ENCODE peak calls at places on chromosome 21, in seven cellular contexts. One of them, this sample, is unnamed.
A peak's percentile ranks its signal among the peaks of the same experiment; 100 is the strongest.

GRCh38 chr21:21730524-21730923 is 732.3 kb downstream of the NCAM2 start:
- DNase-seq in AG10803: peak; percentile 47
- DNase-seq in aorta: no peak
- DNase-seq in T-helper 2 cell: no peak
- DNase-seq in thyroid gland: no peak
- DNase-seq in hepatocyte: no peak
- DNase-seq in uterus: no peak
- DNase-seq in this sample: no peak

GRCh38 chr21:32340863-32341848 is 42.5 kb downstream of the MRAP start:
- DNase-seq in AG10803: no peak
- DNase-seq in aorta: no peak
- DNase-seq in T-helper 2 cell: no peak
- DNase-seq in thyroid gland: no peak
- DNase-seq in hepatocyte: no peak
- DNase-seq in uterus: no peak
- DNase-seq in this sample: no peak

GRCh38 chr21:41966341-41966833 is 12.6 kb upstream of the C2CD2 start:
- DNase-seq in AG10803: no peak
- DNase-seq in aorta: no peak
- DNase-seq in T-helper 2 cell: no peak
- DNase-seq in thyroid gland: no peak
- DNase-seq in hepatocyte: no peak
- DNase-seq in uterus: no peak
- DNase-seq in this sample: no peak

GRCh38 chr21:36966066-36966845 is at the start of gene HLCS:
- DNase-seq in AG10803: peak; percentile 68
- DNase-seq in aorta: peak; percentile 80
- DNase-seq in T-helper 2 cell: peak; percentile 87
- DNase-seq in thyroid gland: peak; percentile 71
- DNase-seq in hepatocyte: peak; percentile 89
- DNase-seq in uterus: peak; percentile 53
- DNase-seq in this sample: peak; percentile 91

GRCh38 chr21:17732306-17732705 is 86.8 kb downstream of the C21orf91 start:
- DNase-seq in AG10803: no peak
- DNase-seq in aorta: no peak
- DNase-seq in T-helper 2 cell: no peak
- DNase-seq in thyroid gland: peak; percentile 3
- DNase-seq in hepatocyte: no peak
- DNase-seq in uterus: no peak
- DNase-seq in this sample: no peak

GRCh38 chr21:32350981-32351380 is 41.8 kb downstream of the URB1 start:
- DNase-seq in AG10803: no peak
- DNase-seq in aorta: no peak
- DNase-seq in T-helper 2 cell: no peak
- DNase-seq in thyroid gland: no peak
- DNase-seq in hepatocyte: no peak
- DNase-seq in uterus: no peak
- DNase-seq in this sample: no peak

GRCh38 chr21:18521204-18521603 is 117.6 kb upstream of the TMPRSS15 start:
- DNase-seq in AG10803: no peak
- DNase-seq in aorta: no peak
- DNase-seq in T-helper 2 cell: no peak
- DNase-seq in thyroid gland: no peak
- DNase-seq in hepatocyte: no peak
- DNase-seq in uterus: no peak
- DNase-seq in this sample: no peak

GRCh38 chr21:41481191-41481590 is 26.8 kb downstream of the TMPRSS2 start:
- DNase-seq in AG10803: peak; percentile 60
- DNase-seq in aorta: no peak
- DNase-seq in T-helper 2 cell: no peak
- DNase-seq in thyroid gland: no peak
- DNase-seq in hepatocyte: no peak
- DNase-seq in uterus: no peak
- DNase-seq in this sample: peak; percentile 33

GRCh38 chr21:16279658-16280581 is 550.1 kb downstream of the USP25 start:
- DNase-seq in AG10803: peak; percentile 44
- DNase-seq in aorta: no peak
- DNase-seq in T-helper 2 cell: no peak
- DNase-seq in thyroid gland: peak; percentile 62
- DNase-seq in hepatocyte: peak; percentile 33
- DNase-seq in uterus: peak; percentile 56
- DNase-seq in this sample: no peak

GRCh38 chr21:41816583-41817165 is 49.8 kb upstream of the RIPK4 start:
- DNase-seq in AG10803: peak; percentile 55
- DNase-seq in aorta: peak; percentile 74
- DNase-seq in T-helper 2 cell: peak; percentile 57
- DNase-seq in thyroid gland: peak; percentile 70
- DNase-seq in hepatocyte: peak; percentile 73
- DNase-seq in uterus: peak; percentile 49
- DNase-seq in this sample: peak; percentile 78

GRCh38 chr21:38341546-38342012 is 84.8 kb downstream of the KCNJ15 start:
- DNase-seq in AG10803: no peak
- DNase-seq in aorta: peak; percentile 91
- DNase-seq in T-helper 2 cell: no peak
- DNase-seq in thyroid gland: no peak
- DNase-seq in hepatocyte: no peak
- DNase-seq in uterus: no peak
- DNase-seq in this sample: no peak

GRCh38 chr21:29730281-29730680 is 209.5 kb downstream of the GRIK1 start:
- DNase-seq in AG10803: no peak
- DNase-seq in aorta: no peak
- DNase-seq in T-helper 2 cell: no peak
- DNase-seq in thyroid gland: no peak
- DNase-seq in hepatocyte: no peak
- DNase-seq in uterus: no peak
- DNase-seq in this sample: peak; percentile 91

GRCh38 chr21:30900881-30901280 is 19.5 kb upstream of the KRTAP11-1 start:
- DNase-seq in AG10803: no peak
- DNase-seq in aorta: no peak
- DNase-seq in T-helper 2 cell: no peak
- DNase-seq in thyroid gland: no peak
- DNase-seq in hepatocyte: no peak
- DNase-seq in uterus: no peak
- DNase-seq in this sample: no peak

GRCh38 chr21:16117331-16117730 is 387.5 kb downstream of the USP25 start:
- DNase-seq in AG10803: peak; percentile 25
- DNase-seq in aorta: no peak
- DNase-seq in T-helper 2 cell: no peak
- DNase-seq in thyroid gland: no peak
- DNase-seq in hepatocyte: no peak
- DNase-seq in uterus: no peak
- DNase-seq in this sample: no peak

GRCh38 chr21:36575306-36575705 is 95.4 kb upstream of the CLDN14 start:
- DNase-seq in AG10803: no peak
- DNase-seq in aorta: no peak
- DNase-seq in T-helper 2 cell: no peak
- DNase-seq in thyroid gland: no peak
- DNase-seq in hepatocyte: no peak
- DNase-seq in uterus: no peak
- DNase-seq in this sample: no peak

GRCh38 chr21:46154955-46155513 is 345 bp downstream of the FTCD start:
- DNase-seq in AG10803: no peak
- DNase-seq in aorta: peak; percentile 45
- DNase-seq in T-helper 2 cell: no peak
- DNase-seq in thyroid gland: no peak
- DNase-seq in hepatocyte: peak; percentile 3
- DNase-seq in uterus: peak; percentile 12
- DNase-seq in this sample: no peak

GRCh38 chr21:40186036-40186435 is 318.8 kb downstream of the PCP4 start:
- DNase-seq in AG10803: peak; percentile 2
- DNase-seq in aorta: no peak
- DNase-seq in T-helper 2 cell: no peak
- DNase-seq in thyroid gland: no peak
- DNase-seq in hepatocyte: no peak
- DNase-seq in uterus: no peak
- DNase-seq in this sample: no peak